ENCODE peak calls at places on chromosomes 12 and 14, in nine cellular contexts. P is heart left ventricle, Z is astrocyte of the cerebellum, R is fibroblast of pulmonary artery, U is lower leg skin, L is B cell, G is psoas muscle, B is BE2C, M is GM13976. E is an unnamed sample.

GRCh38 chr12:29754235-29755189 is 29.2 kb downstream of the TMTC1 start:
- DNase-seq in P (no peak), Z (no peak), R (peak), U (no peak), L (no peak), G (no peak), B (no peak), M (no peak), E (no peak)

GRCh38 chr14:97777622-97778021 is 980.4 kb downstream of the VRK1 start:
- DNase-seq in P (no peak), Z (no peak), R (no peak), U (no peak), L (no peak), G (no peak), B (no peak), M (no peak), E (no peak)

GRCh38 chr12:106079148-106079738 is 59.5 kb downstream of the NUAK1 start:
- DNase-seq in P (peak), Z (no peak), R (no peak), U (no peak), L (no peak), G (no peak), B (no peak), M (no peak), E (no peak)

GRCh38 chr12:76123301-76124212 is 39.1 kb upstream of the NAP1L1 start:
- DNase-seq in P (no peak), Z (peak), R (peak), U (no peak), L (no peak), G (no peak), B (no peak), M (no peak), E (no peak)

GRCh38 chr12:67647251-67647546 is 1.3 kb upstream of the DYRK2 start:
- DNase-seq in P (no peak), Z (no peak), R (no peak), U (no peak), L (no peak), G (no peak), B (no peak), M (no peak), E (no peak)

GRCh38 chr12:113601656-113602263 is 130.1 kb upstream of the LHX5 start:
- DNase-seq in P (no peak), Z (no peak), R (peak), U (no peak), L (no peak), G (no peak), B (no peak), M (no peak), E (no peak)

GRCh38 chr14:81272322-81272721 is 51.6 kb upstream of the GTF2A1 start:
- DNase-seq in P (no peak), Z (no peak), R (no peak), U (no peak), L (no peak), G (no peak), B (no peak), M (no peak), E (no peak)

GRCh38 chr14:22140623-22141022 is 448.4 kb downstream of the DAD1 start:
- DNase-seq in P (no peak), Z (no peak), R (no peak), U (no peak), L (no peak), G (no peak), B (no peak), M (no peak), E (no peak)

GRCh38 chr12:99386907-99387306 is 260.6 kb upstream of the GARIN6 start:
- DNase-seq in P (no peak), Z (peak), R (peak), U (no peak), L (no peak), G (no peak), B (no peak), M (peak), E (peak)

GRCh38 chr14:86654558-86655184 is 1124.7 kb downstream of the FLRT2 start:
- DNase-seq in P (no peak), Z (peak), R (peak), U (peak), L (peak), G (no peak), B (peak), M (no peak), E (no peak)

GRCh38 chr12:42235426-42235825 is 2.6 kb downstream of the YAF2 start:
- DNase-seq in P (no peak), Z (no peak), R (no peak), U (no peak), L (no peak), G (no peak), B (no peak), M (no peak), E (no peak)

GRCh38 chr12:58364389-58365086 is 423.2 kb downstream of the ATP23 start:
- DNase-seq in P (no peak), Z (peak), R (peak), U (no peak), L (no peak), G (no peak), B (no peak), M (no peak), E (no peak)

GRCh38 chr12:122449317-122449716 is 26.8 kb upstream of the CLIP1 start:
- DNase-seq in P (no peak), Z (peak), R (peak), U (no peak), L (no peak), G (no peak), B (no peak), M (no peak), E (no peak)

GRCh38 chr12:53340398-53340797 is 4.2 kb upstream of the SP7 start:
- DNase-seq in P (no peak), Z (no peak), R (no peak), U (no peak), L (no peak), G (peak), B (no peak), M (no peak), E (no peak)

GRCh38 chr14:24058951-24059475 is 7.2 kb downstream of the CARMIL3 start:
- DNase-seq in P (no peak), Z (no peak), R (no peak), U (no peak), L (no peak), G (no peak), B (no peak), M (no peak), E (no peak)

GRCh38 chr14:73784065-73784987 is 67.3 kb upstream of the PTGR2 start:
- DNase-seq in P (no peak), Z (no peak), R (peak), U (no peak), L (peak), G (no peak), B (no peak), M (no peak), E (no peak)

GRCh38 chr12:2489266-2489665 is 305.5 kb upstream of the FKBP4 start:
- DNase-seq in P (no peak), Z (no peak), R (no peak), U (peak), L (no peak), G (no peak), B (no peak), M (no peak), E (no peak)

GRCh38 chr12:48105321-48105866 is 485 bp downstream of the SENP1 start:
- DNase-seq in P (no peak), Z (no peak), R (peak), U (peak), L (peak), G (no peak), B (no peak), M (no peak), E (peak)

GRCh38 chr14:21309238-21309636 is 29.4 kb downstream of the RPGRIP1 start:
- DNase-seq in P (no peak), Z (no peak), R (no peak), U (no peak), L (no peak), G (no peak), B (no peak), M (no peak), E (no peak)

GRCh38 chr12:66140726-66141125 is 10.2 kb upstream of the LLPH start:
- DNase-seq in P (no peak), Z (no peak), R (no peak), U (no peak), L (no peak), G (no peak), B (no peak), M (no peak), E (no peak)

GRCh38 chr12:116609715-116610114 is 50.5 kb downstream of the MAP1LC3B2 start:
- DNase-seq in P (no peak), Z (no peak), R (peak), U (no peak), L (peak), G (no peak), B (peak), M (no peak), E (no peak)

GRCh38 chr12:95700316-95700785 is 90.2 kb downstream of the NTN4 start:
- DNase-seq in P (no peak), Z (peak), R (peak), U (no peak), L (no peak), G (no peak), B (no peak), M (peak), E (peak)

GRCh38 chr14:102501751-102502315 is 7.7 kb downstream of the ANKRD9 start:
- DNase-seq in P (no peak), Z (no peak), R (no peak), U (no peak), L (no peak), G (no peak), B (no peak), M (no peak), E (no peak)

GRCh38 chr12:92615703-92616102 is 87.1 kb upstream of the PLEKHG7 start:
- DNase-seq in P (no peak), Z (no peak), R (no peak), U (no peak), L (no peak), G (no peak), B (no peak), M (no peak), E (no peak)

GRCh38 chr12:27048822-27049752 is 26.7 kb downstream of the MED21 start:
- DNase-seq in P (no peak), Z (peak), R (peak), U (no peak), L (no peak), G (no peak), B (no peak), M (no peak), E (no peak)

GRCh38 chr12:87667378-87667777 is 361.8 kb downstream of the C12orf50 start:
- DNase-seq in P (no peak), Z (peak), R (peak), U (no peak), L (peak), G (no peak), B (no peak), M (no peak), E (no peak)

GRCh38 chr14:90580381-90581335 is 183.8 kb downstream of the CALM1 start:
- DNase-seq in P (no peak), Z (no peak), R (no peak), U (no peak), L (no peak), G (no peak), B (peak), M (no peak), E (no peak)

GRCh38 chr14:70052990-70053389 is 135.8 kb downstream of the SLC8A3 start:
- DNase-seq in P (no peak), Z (peak), R (peak), U (no peak), L (no peak), G (no peak), B (no peak), M (no peak), E (no peak)

GRCh38 chr12:6444704-6445688 is at the start of gene CD27:
- DNase-seq in P (no peak), Z (no peak), R (no peak), U (no peak), L (no peak), G (no peak), B (no peak), M (no peak), E (no peak)

GRCh38 chr12:67447180-67447579 is 178.0 kb downstream of the CAND1 start:
- DNase-seq in P (no peak), Z (no peak), R (no peak), U (no peak), L (no peak), G (no peak), B (no peak), M (no peak), E (no peak)

DNA sequence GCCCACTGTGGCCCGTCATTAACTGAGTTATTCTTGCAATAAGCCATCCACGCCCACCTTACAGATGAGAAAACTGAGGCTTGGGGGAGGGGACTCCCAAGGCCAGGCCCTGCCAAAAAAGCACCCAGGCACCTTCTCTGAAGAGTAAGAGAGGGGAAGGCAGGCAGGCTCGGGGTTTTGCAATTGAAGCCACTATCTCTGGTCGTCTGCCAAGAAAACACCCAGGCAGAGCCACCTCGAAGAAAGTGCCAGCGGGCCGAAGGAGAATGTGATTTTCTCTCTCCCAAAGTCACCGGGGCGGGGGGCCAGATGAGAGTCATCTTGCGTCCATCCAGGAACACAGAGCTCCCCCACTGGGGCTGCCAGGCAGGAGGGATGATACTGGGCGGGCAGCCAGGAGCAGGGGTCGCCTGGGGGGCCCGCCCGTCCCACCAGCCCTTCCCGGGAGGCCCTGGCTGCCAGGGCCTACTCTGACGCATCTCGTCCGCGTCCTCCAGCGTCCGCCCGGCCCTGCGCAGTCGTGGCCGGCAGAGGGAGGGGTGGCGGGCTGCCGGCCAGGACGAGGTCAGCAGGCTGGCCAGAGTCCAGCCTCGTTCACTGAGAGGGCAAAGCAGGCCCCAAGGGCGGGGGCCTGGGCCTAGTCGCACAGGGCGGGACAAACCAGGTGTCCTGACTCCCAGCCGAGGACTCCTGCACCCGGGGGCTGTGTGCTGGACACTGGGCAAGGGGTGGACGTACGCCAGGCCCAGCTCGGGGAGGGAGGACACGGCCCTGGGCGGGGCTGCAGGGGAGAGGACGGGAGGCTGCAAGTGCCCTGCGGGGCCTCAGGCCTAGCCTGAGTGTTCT is 74.4 kb downstream of the RFLNA start:
- DNase-seq in P (peak), Z (peak), R (peak), U (peak), L (no peak), G (peak), B (no peak), M (no peak), E (no peak)
- TF ChIP-seq CTCF in P (peak), Z (peak), R (peak), U (no peak), L (no peak), G (peak), B (no peak), M (no peak), E (no peak)

GRCh38 chr12:74747305-74747704 is 209.7 kb downstream of the ATXN7L3B start:
- DNase-seq in P (no peak), Z (peak), R (peak), U (no peak), L (no peak), G (no peak), B (no peak), M (no peak), E (no peak)
- TF ChIP-seq CTCF in P (no peak), Z (peak), R (no peak), U (no peak), L (no peak), G (peak), B (no peak), M (no peak), E (no peak)

GRCh38 chr14:76117789-76118188 is 33.9 kb upstream of the GPATCH2L start:
- DNase-seq in P (no peak), Z (no peak), R (no peak), U (no peak), L (no peak), G (no peak), B (peak), M (no peak), E (no peak)

GRCh38 chr14:76118594-76118993 is 33.1 kb upstream of the GPATCH2L start:
- DNase-seq in P (no peak), Z (no peak), R (no peak), U (no peak), L (no peak), G (no peak), B (no peak), M (no peak), E (no peak)

GRCh38 chr14:76112889-76113611 is 38.7 kb upstream of the GPATCH2L start:
- DNase-seq in P (no peak), Z (no peak), R (no peak), U (no peak), L (no peak), G (no peak), B (no peak), M (no peak), E (no peak)

GRCh38 chr14:76113691-76114090 is 38.0 kb upstream of the GPATCH2L start:
- DNase-seq in P (no peak), Z (no peak), R (no peak), U (no peak), L (no peak), G (no peak), B (no peak), M (no peak), E (no peak)

GRCh38 chr14:76115010-76115422 is 36.7 kb upstream of the GPATCH2L start:
- DNase-seq in P (no peak), Z (no peak), R (no peak), U (no peak), L (no peak), G (no peak), B (no peak), M (no peak), E (no peak)
- TF ChIP-seq CTCF in P (no peak), Z (no peak), R (no peak), U (no peak), L (no peak), G (no peak), B (peak), M (no peak), E (no peak)

GRCh38 chr14:99430491-99430890 is 50.2 kb downstream of the SETD3 start:
- DNase-seq in P (no peak), Z (no peak), R (no peak), U (no peak), L (peak), G (no peak), B (peak), M (no peak), E (peak)
- TF ChIP-seq CTCF in P (peak), Z (peak), R (peak), U (no peak), L (peak), G (no peak), B (peak), M (no peak), E (no peak)

E was measured in GM10248.